ENCODE peak calls at places on chromosome 6, in six cellular contexts. Q, Y, C, U, A and S are unnamed samples.

GRCh38 chr6:112781236-112781635 is 434.1 kb downstream of the RFPL4B start:
- DNase-seq in Q (no peak), Y (no peak), C (no peak), U (peak; percentile 5), A (peak; percentile 56), S (no peak)

GRCh38 chr6:66995669-66996068 is 1288.6 kb upstream of the EYS start:
- DNase-seq in Q (no peak), Y (no peak), C (no peak), U (no peak), A (no peak), S (no peak)

GRCh38 chr6:126176266-126176665 is 163.6 kb upstream of the CENPW start:
- DNase-seq in Q (peak; percentile 36), Y (no peak), C (no peak), U (peak; percentile 18), A (peak; percentile 51), S (peak; percentile 34)

GRCh38 chr6:43936476-43936875 is 166.5 kb downstream of the VEGFA start:
- DNase-seq in Q (no peak), Y (no peak), C (no peak), U (no peak), A (no peak), S (no peak)

GRCh38 chr6:109834131-109834530 is 143.0 kb downstream of the FIG4 start:
- DNase-seq in Q (no peak), Y (no peak), C (no peak), U (no peak), A (no peak), S (no peak)

GRCh38 chr6:77334093-77334492 is 129.2 kb downstream of the HTR1B start:
- DNase-seq in Q (no peak), Y (no peak), C (no peak), U (no peak), A (no peak), S (no peak)

GRCh38 chr6:112906737-112907136 is 559.6 kb downstream of the RFPL4B start:
- DNase-seq in Q (no peak), Y (no peak), C (no peak), U (peak; percentile 4), A (peak; percentile 70), S (no peak)

GRCh38 chr6:26064619-26065257 is 22.5 kb upstream of the HFE start:
- DNase-seq in Q (peak; percentile 74), Y (peak; percentile 60), C (no peak), U (peak; percentile 68), A (peak; percentile 48), S (peak; percentile 59)

GRCh38 chr6:141463237-141463977 is 669.3 kb upstream of the GJE1 start:
- DNase-seq in Q (no peak), Y (no peak), C (no peak), U (no peak), A (no peak), S (no peak)

GRCh38 chr6:33490621-33491020 is 36.2 kb downstream of the ZBTB9 start:
- DNase-seq in Q (no peak), Y (no peak), C (no peak), U (no peak), A (no peak), S (no peak)

GRCh38 chr6:83006270-83006905 is 59.3 kb downstream of the UBE3D start:
- DNase-seq in Q (peak; percentile 3), Y (no peak), C (no peak), U (no peak), A (no peak), S (no peak)

GRCh38 chr6:121321282-121321681 is 13.0 kb downstream of the TBC1D32 start:
- DNase-seq in Q (no peak), Y (no peak), C (no peak), U (no peak), A (no peak), S (no peak)

GRCh38 chr6:52340603-52340880 is 21.4 kb upstream of the PAQR8 start:
- DNase-seq in Q (no peak), Y (no peak), C (no peak), U (no peak), A (no peak), S (no peak)

GRCh38 chr6:44309092-44309491 is 4.1 kb downstream of the AARS2 start:
- DNase-seq in Q (no peak), Y (no peak), C (no peak), U (no peak), A (no peak), S (no peak)

GRCh38 chr6:16547586-16547985 is 213.7 kb downstream of the ATXN1 start:
- DNase-seq in Q (peak; percentile 68), Y (no peak), C (no peak), U (no peak), A (peak; percentile 18), S (no peak)

GRCh38 chr6:56489559-56489958 is 153.1 kb downstream of the DST start:
- DNase-seq in Q (no peak), Y (no peak), C (no peak), U (no peak), A (no peak), S (no peak)

GRCh38 chr6:44104661-44105060 is 22.6 kb downstream of the MRPL14 start:
- DNase-seq in Q (no peak), Y (no peak), C (no peak), U (no peak), A (peak; percentile 97), S (no peak)

GRCh38 chr6:77015350-77015749 is 447.9 kb downstream of the HTR1B start:
- DNase-seq in Q (no peak), Y (no peak), C (no peak), U (no peak), A (peak; percentile 30), S (no peak)

GRCh38 chr6:1131285-1132079 is 180.4 kb upstream of the FOXQ1 start:
- DNase-seq in Q (no peak), Y (no peak), C (no peak), U (peak; percentile 92), A (no peak), S (no peak)

GRCh38 chr6:20606831-20607230 is 72.6 kb downstream of the CDKAL1 start:
- DNase-seq in Q (no peak), Y (no peak), C (no peak), U (no peak), A (no peak), S (no peak)

GRCh38 chr6:128885381-128885780 is 2.4 kb downstream of the LAMA2 start:
- DNase-seq in Q (no peak), Y (no peak), C (no peak), U (no peak), A (no peak), S (no peak)

GRCh38 chr6:143400258-143401059 is 50.0 kb downstream of the ADAT2 start:
- DNase-seq in Q (peak; percentile 18), Y (no peak), C (no peak), U (peak; percentile 40), A (no peak), S (no peak)

GRCh38 chr6:167861424-167861823 is 34.7 kb downstream of the AFDN start:
- DNase-seq in Q (no peak), Y (no peak), C (no peak), U (no peak), A (no peak), S (no peak)

GRCh38 chr6:158912591-158912990 is 87.4 kb downstream of the RSPH3 start:
- DNase-seq in Q (no peak), Y (no peak), C (no peak), U (no peak), A (no peak), S (no peak)

GRCh38 chr6:133553652-133554051 is 312.5 kb downstream of the EYA4 start:
- DNase-seq in Q (peak; percentile 57), Y (peak; percentile 25), C (no peak), U (peak; percentile 46), A (peak; percentile 44), S (peak; percentile 74)

GRCh38 chr6:44572346-44572745 is 184.8 kb downstream of the CDC5L start:
- DNase-seq in Q (no peak), Y (no peak), C (no peak), U (no peak), A (no peak), S (no peak)

GRCh38 chr6:20929283-20929682 is 395.0 kb downstream of the CDKAL1 start:
- DNase-seq in Q (no peak), Y (no peak), C (no peak), U (no peak), A (no peak), S (no peak)

GRCh38 chr6:43107344-43108062 is 31.4 kb downstream of the PTK7 start:
- DNase-seq in Q (no peak), Y (no peak), C (no peak), U (no peak), A (no peak), S (no peak)

GRCh38 chr6:84967965-84968364 is 203.6 kb upstream of the TBX18 start:
- DNase-seq in Q (no peak), Y (no peak), C (no peak), U (no peak), A (no peak), S (no peak)

DNA sequence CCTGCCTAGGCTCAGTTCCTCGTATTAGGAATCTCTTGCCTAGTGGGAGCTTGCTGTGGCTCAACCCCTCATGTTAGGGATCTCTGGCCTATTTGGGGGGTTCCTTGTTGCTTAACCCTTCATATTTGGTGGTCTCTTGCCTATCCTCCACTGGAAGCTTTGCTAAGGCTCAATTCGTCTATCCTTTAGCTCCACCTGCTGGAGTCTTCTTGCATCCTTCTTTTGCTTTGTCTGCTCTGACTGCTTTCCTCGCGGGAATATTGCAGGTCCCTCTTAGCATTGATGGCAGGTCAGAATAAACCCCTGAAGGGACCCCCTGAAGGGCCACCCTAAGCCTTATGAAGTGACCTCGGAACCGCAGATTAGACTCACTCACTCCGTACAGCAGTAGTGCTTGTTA is 203.0 kb upstream of the TBX18 start:
- DNase-seq in Q (peak; percentile 62), Y (peak; percentile 32), C (no peak), U (peak; percentile 52), A (peak; percentile 75), S (peak; percentile 65)
- TF ChIP-seq MYC in Q (no peak), Y (no peak), C (no peak), U (no peak), A (no peak), S (no peak)

GRCh38 chr6:27237089-27237723 is 10.3 kb upstream of the PRSS16 start:
- DNase-seq in Q (peak; percentile 69), Y (peak; percentile 73), C (no peak), U (peak; percentile 27), A (peak; percentile 30), S (peak; percentile 78)
- TF ChIP-seq MYC in Q (no peak), Y (peak; percentile 68), C (no peak), U (no peak), A (no peak), S (no peak)

DNA sequence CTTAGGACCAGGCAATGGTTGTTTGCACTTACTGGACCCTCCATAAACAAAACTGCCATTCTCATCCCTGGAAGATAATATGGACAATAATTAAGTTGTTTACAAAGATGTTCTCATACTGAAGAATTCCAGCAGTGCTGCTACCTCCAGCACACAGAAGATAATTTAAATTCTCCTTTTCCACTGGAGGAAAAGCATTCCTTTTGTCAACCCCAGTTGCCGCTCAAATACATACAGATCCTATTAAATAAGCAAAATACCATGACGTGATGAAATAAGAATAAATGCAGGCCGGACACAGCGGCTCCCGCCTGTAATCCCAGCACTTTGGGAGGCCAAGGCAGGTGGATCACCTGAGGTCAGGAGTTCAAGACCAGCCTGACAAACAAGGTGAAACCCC is 54.5 kb upstream of the IPCEF1 start:
- DNase-seq in Q (no peak), Y (no peak), C (no peak), U (no peak), A (no peak), S (no peak)
- TF ChIP-seq MYC in Q (no peak), Y (no peak), C (no peak), U (no peak), A (no peak), S (no peak)

DNA sequence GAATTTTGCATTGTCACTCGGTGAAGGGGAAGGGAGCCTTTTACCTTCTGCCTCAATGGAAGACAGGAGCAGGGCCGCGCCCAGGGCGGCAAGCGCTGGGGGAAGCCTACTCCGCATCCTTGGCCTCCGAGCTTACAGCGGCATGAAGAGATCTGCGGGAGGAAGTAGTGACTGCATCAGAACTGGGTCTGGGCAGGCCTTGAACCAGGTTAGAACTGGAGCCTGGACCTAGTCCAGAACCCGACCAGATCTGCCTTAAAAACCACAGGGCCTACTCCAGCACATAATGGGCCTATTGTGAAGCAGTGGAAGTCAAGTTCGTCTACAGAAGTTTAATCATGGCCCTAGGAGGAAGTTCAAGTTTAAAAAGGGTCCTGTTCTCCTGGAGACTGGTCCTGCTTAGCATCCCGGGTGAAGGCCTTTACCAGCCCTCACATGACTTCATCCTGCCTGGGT is 3.1 kb downstream of the COL12A1 start:
- DNase-seq in Q (no peak), Y (no peak), C (no peak), U (no peak), A (no peak), S (no peak)
- TF ChIP-seq MYC in Q (no peak), Y (no peak), C (no peak), U (no peak), A (no peak), S (no peak)